ENCODE peak calls at places on chromosomes 16 and 17, in ten cellular contexts. One of them, this sample, is unnamed.

GRCh38 chr17:81552244-81553017 is at the start of gene FAAP100:
- DNase-seq in brain microvascular endothelial cell: peak; percentile 48
- DNase-seq in Peyer's patch: peak; percentile 89
- DNase-seq in sigmoid colon: peak; percentile 85
- DNase-seq in ascending aorta: no peak
- DNase-seq in body of pancreas: peak; percentile 80
- DNase-seq in heart right ventricle: peak; percentile 74
- DNase-seq in colonic mucosa: peak; percentile 73
- DNase-seq in RWPE2: peak; percentile 79
- DNase-seq in tibial artery: peak; percentile 88
- DNase-seq in this sample: peak; percentile 84

GRCh38 chr17:4576729-4577322 is 7.5 kb upstream of the SMTNL2 start:
- DNase-seq in brain microvascular endothelial cell: no peak
- DNase-seq in Peyer's patch: no peak
- DNase-seq in sigmoid colon: no peak
- DNase-seq in ascending aorta: no peak
- DNase-seq in body of pancreas: no peak
- DNase-seq in heart right ventricle: no peak
- DNase-seq in colonic mucosa: no peak
- DNase-seq in RWPE2: no peak
- DNase-seq in tibial artery: no peak
- DNase-seq in this sample: peak; percentile 46

GRCh38 chr17:19940722-19941464 is 36.7 kb downstream of the AKAP10 start:
- DNase-seq in brain microvascular endothelial cell: peak; percentile 22
- DNase-seq in Peyer's patch: no peak
- DNase-seq in sigmoid colon: no peak
- DNase-seq in ascending aorta: no peak
- DNase-seq in body of pancreas: no peak
- DNase-seq in heart right ventricle: no peak
- DNase-seq in colonic mucosa: no peak
- DNase-seq in RWPE2: no peak
- DNase-seq in tibial artery: no peak
- DNase-seq in this sample: no peak

GRCh38 chr17:48804936-48805411 is 12.1 kb downstream of the TTLL6 start:
- DNase-seq in brain microvascular endothelial cell: peak; percentile 38
- DNase-seq in Peyer's patch: peak; percentile 83
- DNase-seq in sigmoid colon: peak; percentile 74
- DNase-seq in ascending aorta: no peak
- DNase-seq in body of pancreas: peak; percentile 61
- DNase-seq in heart right ventricle: peak; percentile 41
- DNase-seq in colonic mucosa: peak; percentile 91
- DNase-seq in RWPE2: no peak
- DNase-seq in tibial artery: peak; percentile 76
- DNase-seq in this sample: peak; percentile 58

GRCh38 chr17:65055708-65056638 is 567 bp downstream of the GNA13 start:
- DNase-seq in brain microvascular endothelial cell: peak; percentile 59
- DNase-seq in Peyer's patch: peak; percentile 83
- DNase-seq in sigmoid colon: peak; percentile 88
- DNase-seq in ascending aorta: peak; percentile 27
- DNase-seq in body of pancreas: peak; percentile 56
- DNase-seq in heart right ventricle: peak; percentile 69
- DNase-seq in colonic mucosa: peak; percentile 68
- DNase-seq in RWPE2: no peak
- DNase-seq in tibial artery: peak; percentile 87
- DNase-seq in this sample: peak; percentile 71

GRCh38 chr17:63564562-63564961 is 14.3 kb downstream of the DCAF7 start:
- DNase-seq in brain microvascular endothelial cell: no peak
- DNase-seq in Peyer's patch: no peak
- DNase-seq in sigmoid colon: no peak
- DNase-seq in ascending aorta: no peak
- DNase-seq in body of pancreas: no peak
- DNase-seq in heart right ventricle: no peak
- DNase-seq in colonic mucosa: no peak
- DNase-seq in RWPE2: no peak
- DNase-seq in tibial artery: no peak
- DNase-seq in this sample: no peak

GRCh38 chr17:65417406-65418221 is 143.8 kb downstream of the AXIN2 start:
- DNase-seq in brain microvascular endothelial cell: no peak
- DNase-seq in Peyer's patch: no peak
- DNase-seq in sigmoid colon: no peak
- DNase-seq in ascending aorta: no peak
- DNase-seq in body of pancreas: no peak
- DNase-seq in heart right ventricle: no peak
- DNase-seq in colonic mucosa: no peak
- DNase-seq in RWPE2: no peak
- DNase-seq in tibial artery: no peak
- DNase-seq in this sample: no peak

GRCh38 chr16:48959747-48960146 is 321.9 kb downstream of the CBLN1 start:
- DNase-seq in brain microvascular endothelial cell: no peak
- DNase-seq in Peyer's patch: no peak
- DNase-seq in sigmoid colon: no peak
- DNase-seq in ascending aorta: no peak
- DNase-seq in body of pancreas: no peak
- DNase-seq in heart right ventricle: no peak
- DNase-seq in colonic mucosa: no peak
- DNase-seq in RWPE2: no peak
- DNase-seq in tibial artery: no peak
- DNase-seq in this sample: no peak

GRCh38 chr16:52439171-52439701 is 107.7 kb downstream of the TOX3 start:
- DNase-seq in brain microvascular endothelial cell: no peak
- DNase-seq in Peyer's patch: no peak
- DNase-seq in sigmoid colon: no peak
- DNase-seq in ascending aorta: no peak
- DNase-seq in body of pancreas: no peak
- DNase-seq in heart right ventricle: no peak
- DNase-seq in colonic mucosa: no peak
- DNase-seq in RWPE2: no peak
- DNase-seq in tibial artery: no peak
- DNase-seq in this sample: no peak

GRCh38 chr16:52441886-52442285 is 105.1 kb downstream of the TOX3 start:
- DNase-seq in brain microvascular endothelial cell: no peak
- DNase-seq in Peyer's patch: no peak
- DNase-seq in sigmoid colon: no peak
- DNase-seq in ascending aorta: no peak
- DNase-seq in body of pancreas: no peak
- DNase-seq in heart right ventricle: no peak
- DNase-seq in colonic mucosa: no peak
- DNase-seq in RWPE2: no peak
- DNase-seq in tibial artery: no peak
- DNase-seq in this sample: no peak

GRCh38 chr16:52440248-52440647 is 106.7 kb downstream of the TOX3 start:
- DNase-seq in brain microvascular endothelial cell: no peak
- DNase-seq in Peyer's patch: no peak
- DNase-seq in sigmoid colon: no peak
- DNase-seq in ascending aorta: no peak
- DNase-seq in body of pancreas: no peak
- DNase-seq in heart right ventricle: no peak
- DNase-seq in colonic mucosa: no peak
- DNase-seq in RWPE2: no peak
- DNase-seq in tibial artery: no peak
- DNase-seq in this sample: no peak

GRCh38 chr16:52436646-52437645 is 110.0 kb downstream of the TOX3 start:
- DNase-seq in brain microvascular endothelial cell: no peak
- DNase-seq in Peyer's patch: no peak
- DNase-seq in sigmoid colon: no peak
- DNase-seq in ascending aorta: no peak
- DNase-seq in body of pancreas: no peak
- DNase-seq in heart right ventricle: no peak
- DNase-seq in colonic mucosa: no peak
- DNase-seq in RWPE2: no peak
- DNase-seq in tibial artery: no peak
- DNase-seq in this sample: no peak

GRCh38 chr16:52439750-52440149 is 107.2 kb downstream of the TOX3 start:
- DNase-seq in brain microvascular endothelial cell: no peak
- DNase-seq in Peyer's patch: no peak
- DNase-seq in sigmoid colon: no peak
- DNase-seq in ascending aorta: no peak
- DNase-seq in body of pancreas: no peak
- DNase-seq in heart right ventricle: no peak
- DNase-seq in colonic mucosa: no peak
- DNase-seq in RWPE2: no peak
- DNase-seq in tibial artery: no peak
- DNase-seq in this sample: no peak
- H3K27ac ChIP-seq in brain microvascular endothelial cell: no peak overlapping the region
- H3K27ac ChIP-seq in Peyer's patch: no peak overlapping the region
- H3K27ac ChIP-seq in sigmoid colon: no peak overlapping the region
- H3K27ac ChIP-seq in ascending aorta: no peak overlapping the region
- H3K27ac ChIP-seq in body of pancreas: no peak overlapping the region
- H3K27ac ChIP-seq in heart right ventricle: no peak overlapping the region
- H3K27ac ChIP-seq in colonic mucosa: no peak overlapping the region
- H3K27ac ChIP-seq in RWPE2: no peak overlapping the region
- H3K27ac ChIP-seq in tibial artery: no peak overlapping the region
- H3K27ac ChIP-seq in this sample: no peak overlapping the region

DNA sequence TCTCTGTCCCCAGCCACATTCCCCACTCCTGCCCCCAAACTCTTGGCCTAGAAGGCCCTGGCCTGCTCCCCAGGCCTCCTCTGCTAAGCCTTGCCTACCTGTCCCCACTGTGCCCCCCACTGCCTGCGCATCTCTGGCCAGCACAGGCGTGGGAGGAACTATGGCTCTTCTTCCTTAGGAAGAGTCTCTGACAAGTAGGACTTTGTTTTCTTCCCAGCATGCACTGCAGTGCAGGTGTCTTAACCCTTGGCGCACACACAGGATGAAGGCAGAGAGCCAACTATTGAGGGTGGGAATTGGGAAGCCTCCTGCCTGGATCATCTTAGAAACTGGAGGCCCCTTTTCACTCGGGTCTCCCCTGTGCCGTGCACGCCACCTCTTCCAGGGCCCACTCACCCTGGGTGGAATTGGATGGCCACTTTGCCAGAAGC is 3.6 kb downstream of the AMDHD2 start:
- DNase-seq in brain microvascular endothelial cell: no peak
- DNase-seq in Peyer's patch: peak; percentile 76
- DNase-seq in sigmoid colon: no peak
- DNase-seq in ascending aorta: no peak
- DNase-seq in body of pancreas: no peak
- DNase-seq in heart right ventricle: no peak
- DNase-seq in colonic mucosa: peak; percentile 67
- DNase-seq in RWPE2: no peak
- DNase-seq in tibial artery: no peak
- DNase-seq in this sample: no peak
- H3K27me3 ChIP-seq in brain microvascular endothelial cell: no peaks in the 10 kb centered on the region
- H3K27me3 ChIP-seq in Peyer's patch: no peaks in the 10 kb centered on the region
- H3K27me3 ChIP-seq in sigmoid colon: no peaks in the 10 kb centered on the region
- H3K27me3 ChIP-seq in ascending aorta: no peaks in the 10 kb centered on the region
- H3K27me3 ChIP-seq in body of pancreas: no peaks in the 10 kb centered on the region
- H3K27me3 ChIP-seq in heart right ventricle: no peaks in the 10 kb centered on the region
- H3K27me3 ChIP-seq in colonic mucosa: no peaks in the 10 kb centered on the region
- H3K27me3 ChIP-seq in RWPE2: no peaks in the 10 kb centered on the region
- H3K27me3 ChIP-seq in tibial artery: no peaks in the 10 kb centered on the region
- H3K27me3 ChIP-seq in this sample: no peaks in the 10 kb centered on the region

GRCh38 chr17:28388106-28388505 is 16.6 kb downstream of the SARM1 start:
- DNase-seq in brain microvascular endothelial cell: no peak
- DNase-seq in Peyer's patch: peak; percentile 37
- DNase-seq in sigmoid colon: no peak
- DNase-seq in ascending aorta: peak; percentile 5
- DNase-seq in body of pancreas: no peak
- DNase-seq in heart right ventricle: no peak
- DNase-seq in colonic mucosa: no peak
- DNase-seq in RWPE2: peak; percentile 35
- DNase-seq in tibial artery: no peak
- DNase-seq in this sample: no peak

GRCh38 chr17:28385037-28385797 is 13.7 kb downstream of the SARM1 start:
- DNase-seq in brain microvascular endothelial cell: no peak
- DNase-seq in Peyer's patch: peak; percentile 60
- DNase-seq in sigmoid colon: no peak
- DNase-seq in ascending aorta: peak; percentile 1
- DNase-seq in body of pancreas: peak; percentile 46
- DNase-seq in heart right ventricle: no peak
- DNase-seq in colonic mucosa: peak; percentile 55
- DNase-seq in RWPE2: peak; percentile 38
- DNase-seq in tibial artery: no peak
- DNase-seq in this sample: no peak

GRCh38 chr17:28380572-28380907 is 9.0 kb downstream of the SARM1 start:
- DNase-seq in brain microvascular endothelial cell: no peak
- DNase-seq in Peyer's patch: no peak
- DNase-seq in sigmoid colon: no peak
- DNase-seq in ascending aorta: no peak
- DNase-seq in body of pancreas: no peak
- DNase-seq in heart right ventricle: no peak
- DNase-seq in colonic mucosa: no peak
- DNase-seq in RWPE2: no peak
- DNase-seq in tibial artery: no peak
- DNase-seq in this sample: no peak

GRCh38 chr17:28381141-28381825 is 9.8 kb downstream of the SARM1 start:
- DNase-seq in brain microvascular endothelial cell: no peak
- DNase-seq in Peyer's patch: peak; percentile 57
- DNase-seq in sigmoid colon: no peak
- DNase-seq in ascending aorta: no peak
- DNase-seq in body of pancreas: no peak
- DNase-seq in heart right ventricle: no peak
- DNase-seq in colonic mucosa: peak; percentile 54
- DNase-seq in RWPE2: no peak
- DNase-seq in tibial artery: no peak
- DNase-seq in this sample: peak; percentile 80

DNA sequence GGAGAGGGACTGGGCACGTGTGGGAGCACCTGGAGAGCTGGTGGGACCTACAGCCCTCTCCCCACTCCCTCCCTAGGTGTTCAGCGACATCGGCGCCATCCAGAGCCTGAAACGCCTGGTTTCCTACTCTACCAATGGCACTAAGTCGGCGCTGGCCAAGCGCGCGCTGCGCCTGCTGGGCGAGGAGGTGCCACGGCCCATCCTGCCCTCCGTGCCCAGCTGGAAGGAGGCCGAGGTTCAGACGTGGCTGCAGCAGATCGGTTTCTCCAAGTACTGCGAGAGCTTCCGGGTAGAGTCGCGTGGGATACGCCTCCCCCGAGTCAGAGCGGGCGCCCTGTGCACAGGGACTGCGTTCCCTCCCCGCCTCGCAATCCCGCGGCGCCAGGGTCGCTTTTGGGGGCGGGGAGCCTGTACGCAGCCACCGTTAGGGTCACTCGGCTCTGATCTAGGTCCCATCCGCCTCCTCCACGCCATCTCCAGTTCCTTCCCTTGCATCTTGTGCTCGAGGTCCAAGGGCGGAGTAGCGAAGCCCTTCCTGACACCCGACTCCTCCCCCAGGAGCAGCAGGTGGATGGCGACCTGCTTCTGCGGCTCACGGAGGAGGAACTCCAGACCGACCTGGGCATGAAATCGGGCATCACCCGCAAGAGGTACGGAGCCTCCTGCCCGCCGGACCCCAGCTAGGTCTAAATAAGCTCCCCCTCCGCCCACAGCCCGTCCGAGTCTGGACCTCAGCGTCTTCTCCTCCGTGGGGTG is 13.0 kb downstream of the SARM1 start:
- DNase-seq in brain microvascular endothelial cell: no peak
- DNase-seq in Peyer's patch: peak; percentile 88
- DNase-seq in sigmoid colon: no peak
- DNase-seq in ascending aorta: peak; percentile 12
- DNase-seq in body of pancreas: peak; percentile 90
- DNase-seq in heart right ventricle: peak; percentile 36
- DNase-seq in colonic mucosa: peak; percentile 84
- DNase-seq in RWPE2: no peak
- DNase-seq in tibial artery: peak; percentile 80
- DNase-seq in this sample: peak; percentile 87
- H3K27ac ChIP-seq in brain microvascular endothelial cell: no peak overlapping the region
- H3K27ac ChIP-seq in Peyer's patch: peak overlapping the region; percentile 85
- H3K27ac ChIP-seq in sigmoid colon: no peak overlapping the region
- H3K27ac ChIP-seq in ascending aorta: no peak overlapping the region
- H3K27ac ChIP-seq in body of pancreas: peak overlapping the region; percentile 85
- H3K27ac ChIP-seq in heart right ventricle: no peak overlapping the region
- H3K27ac ChIP-seq in colonic mucosa: peak overlapping the region; percentile 51
- H3K27ac ChIP-seq in RWPE2: no peak overlapping the region
- H3K27ac ChIP-seq in tibial artery: no peak overlapping the region
- H3K27ac ChIP-seq in this sample: peak overlapping the region; percentile 21

DNA sequence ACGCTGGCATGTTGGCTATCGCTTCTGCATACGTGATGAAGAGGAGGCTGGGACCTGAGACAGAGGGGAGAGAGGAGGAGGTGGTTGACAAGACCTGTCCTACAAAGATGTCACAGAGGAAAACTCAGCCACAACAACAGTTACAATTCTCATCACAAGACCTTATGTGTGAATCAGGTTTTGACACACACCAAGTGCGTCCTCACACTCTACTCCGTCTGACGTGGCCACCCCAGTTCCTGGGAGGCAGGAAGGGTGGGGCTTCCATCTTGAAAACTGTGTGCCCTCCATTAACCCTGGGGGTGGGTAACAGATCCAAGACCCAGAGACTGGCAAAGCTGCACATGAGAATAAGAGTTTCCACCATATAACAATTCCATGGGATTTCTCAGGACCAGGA is 24.1 kb downstream of the SLC6A4 start:
- DNase-seq in brain microvascular endothelial cell: no peak
- DNase-seq in Peyer's patch: no peak
- DNase-seq in sigmoid colon: no peak
- DNase-seq in ascending aorta: no peak
- DNase-seq in body of pancreas: no peak
- DNase-seq in heart right ventricle: no peak
- DNase-seq in colonic mucosa: no peak
- DNase-seq in RWPE2: no peak
- DNase-seq in tibial artery: no peak
- DNase-seq in this sample: no peak
- H3K27me3 ChIP-seq in brain microvascular endothelial cell: no peaks in the 10 kb centered on the region
- H3K27me3 ChIP-seq in Peyer's patch: no peaks in the 10 kb centered on the region
- H3K27me3 ChIP-seq in sigmoid colon: no peaks in the 10 kb centered on the region
- H3K27me3 ChIP-seq in ascending aorta: no peaks in the 10 kb centered on the region
- H3K27me3 ChIP-seq in body of pancreas: no peaks in the 10 kb centered on the region
- H3K27me3 ChIP-seq in heart right ventricle: no peaks in the 10 kb centered on the region
- H3K27me3 ChIP-seq in colonic mucosa: no peaks in the 10 kb centered on the region
- H3K27me3 ChIP-seq in RWPE2: no peaks in the 10 kb centered on the region
- H3K27me3 ChIP-seq in tibial artery: no peaks in the 10 kb centered on the region
- H3K27me3 ChIP-seq in this sample: no peaks in the 10 kb centered on the region